ENCODE peak calls at places on chromosomes 12 and 14, in eight cellular contexts. One of them, this sample, is unnamed.
A peak's percentile ranks its signal among the peaks of the same experiment; 100 is the strongest.

GRCh38 chr14:92613008-92613658 is 99.6 kb downstream of the RIN3 start:
- DNase-seq in right lobe of liver: no peak
- DNase-seq in IMR-90: no peak
- DNase-seq in psoas muscle: no peak
- DNase-seq in stomach: no peak
- DNase-seq in brain microvascular endothelial cell: no peak
- DNase-seq in lower lobe of right lung: peak; percentile 71
- DNase-seq in heart left ventricle: no peak
- DNase-seq in this sample: no peak

GRCh38 chr12:105672576-105672975 is 342.1 kb downstream of the C12orf75 start:
- DNase-seq in right lobe of liver: peak; percentile 61
- DNase-seq in IMR-90: no peak
- DNase-seq in heart left ventricle: peak; percentile 80
- DNase-seq in brain microvascular endothelial cell: no peak
- DNase-seq in psoas muscle: peak; percentile 60
- DNase-seq in stomach: peak; percentile 42
- DNase-seq in lower lobe of right lung: peak; percentile 70
- DNase-seq in this sample: peak; percentile 76

GRCh38 chr12:48247181-48247966 is 44.3 kb upstream of the OR10AD1 start:
- DNase-seq in right lobe of liver: no peak
- DNase-seq in heart left ventricle: no peak
- DNase-seq in lower lobe of right lung: no peak
- DNase-seq in IMR-90: no peak
- DNase-seq in stomach: no peak
- DNase-seq in brain microvascular endothelial cell: no peak
- DNase-seq in psoas muscle: no peak
- DNase-seq in this sample: no peak

GRCh38 chr14:61632401-61633195 is 62.7 kb upstream of the HIF1A start:
- DNase-seq in stomach: no peak
- DNase-seq in psoas muscle: no peak
- DNase-seq in brain microvascular endothelial cell: no peak
- DNase-seq in IMR-90: no peak
- DNase-seq in lower lobe of right lung: no peak
- DNase-seq in right lobe of liver: no peak
- DNase-seq in heart left ventricle: no peak
- DNase-seq in this sample: no peak

GRCh38 chr12:95623554-95624170 is 72.4 kb upstream of the USP44 start:
- DNase-seq in heart left ventricle: peak; percentile 66
- DNase-seq in right lobe of liver: peak; percentile 78
- DNase-seq in IMR-90: peak; percentile 89
- DNase-seq in lower lobe of right lung: peak; percentile 83
- DNase-seq in brain microvascular endothelial cell: peak; percentile 83
- DNase-seq in stomach: peak; percentile 79
- DNase-seq in psoas muscle: peak; percentile 42
- DNase-seq in this sample: peak; percentile 88

GRCh38 chr12:68286396-68286795 is 33.0 kb upstream of the IL22 start:
- DNase-seq in right lobe of liver: no peak
- DNase-seq in psoas muscle: no peak
- DNase-seq in heart left ventricle: no peak
- DNase-seq in stomach: no peak
- DNase-seq in lower lobe of right lung: no peak
- DNase-seq in IMR-90: no peak
- DNase-seq in brain microvascular endothelial cell: no peak
- DNase-seq in this sample: no peak

GRCh38 chr12:14213542-14213941 is 151.9 kb upstream of the ATF7IP start:
- DNase-seq in heart left ventricle: no peak
- DNase-seq in lower lobe of right lung: no peak
- DNase-seq in psoas muscle: no peak
- DNase-seq in IMR-90: no peak
- DNase-seq in right lobe of liver: no peak
- DNase-seq in stomach: no peak
- DNase-seq in brain microvascular endothelial cell: no peak
- DNase-seq in this sample: no peak

GRCh38 chr12:17079251-17079909 is 473.4 kb upstream of the LMO3 start:
- DNase-seq in brain microvascular endothelial cell: no peak
- DNase-seq in stomach: no peak
- DNase-seq in IMR-90: no peak
- DNase-seq in lower lobe of right lung: no peak
- DNase-seq in psoas muscle: no peak
- DNase-seq in right lobe of liver: no peak
- DNase-seq in heart left ventricle: no peak
- DNase-seq in this sample: no peak

GRCh38 chr14:73245401-73246325 is 8.4 kb downstream of the PAPLN start:
- DNase-seq in stomach: peak; percentile 62
- DNase-seq in heart left ventricle: peak; percentile 62
- DNase-seq in IMR-90: no peak
- DNase-seq in lower lobe of right lung: peak; percentile 80
- DNase-seq in psoas muscle: peak; percentile 67
- DNase-seq in right lobe of liver: peak; percentile 51
- DNase-seq in brain microvascular endothelial cell: no peak
- DNase-seq in this sample: peak; percentile 89

GRCh38 chr14:54818201-54819133 is 84.2 kb downstream of the GCH1 start:
- DNase-seq in stomach: no peak
- DNase-seq in IMR-90: peak; percentile 69
- DNase-seq in lower lobe of right lung: no peak
- DNase-seq in brain microvascular endothelial cell: peak; percentile 68
- DNase-seq in heart left ventricle: no peak
- DNase-seq in right lobe of liver: no peak
- DNase-seq in psoas muscle: no peak
- DNase-seq in this sample: no peak

GRCh38 chr12:128820723-128821432 is 2.9 kb downstream of the SLC15A4 start:
- DNase-seq in lower lobe of right lung: peak; percentile 73
- DNase-seq in IMR-90: no peak
- DNase-seq in brain microvascular endothelial cell: no peak
- DNase-seq in stomach: peak; percentile 44
- DNase-seq in right lobe of liver: peak; percentile 57
- DNase-seq in psoas muscle: no peak
- DNase-seq in heart left ventricle: peak; percentile 38
- DNase-seq in this sample: peak; percentile 81

GRCh38 chr12:45878630-45879255 is 111.6 kb downstream of the SCAF11 start:
- DNase-seq in stomach: no peak
- DNase-seq in IMR-90: peak; percentile 24
- DNase-seq in heart left ventricle: no peak
- DNase-seq in psoas muscle: no peak
- DNase-seq in brain microvascular endothelial cell: no peak
- DNase-seq in lower lobe of right lung: no peak
- DNase-seq in right lobe of liver: no peak
- DNase-seq in this sample: no peak

DNA sequence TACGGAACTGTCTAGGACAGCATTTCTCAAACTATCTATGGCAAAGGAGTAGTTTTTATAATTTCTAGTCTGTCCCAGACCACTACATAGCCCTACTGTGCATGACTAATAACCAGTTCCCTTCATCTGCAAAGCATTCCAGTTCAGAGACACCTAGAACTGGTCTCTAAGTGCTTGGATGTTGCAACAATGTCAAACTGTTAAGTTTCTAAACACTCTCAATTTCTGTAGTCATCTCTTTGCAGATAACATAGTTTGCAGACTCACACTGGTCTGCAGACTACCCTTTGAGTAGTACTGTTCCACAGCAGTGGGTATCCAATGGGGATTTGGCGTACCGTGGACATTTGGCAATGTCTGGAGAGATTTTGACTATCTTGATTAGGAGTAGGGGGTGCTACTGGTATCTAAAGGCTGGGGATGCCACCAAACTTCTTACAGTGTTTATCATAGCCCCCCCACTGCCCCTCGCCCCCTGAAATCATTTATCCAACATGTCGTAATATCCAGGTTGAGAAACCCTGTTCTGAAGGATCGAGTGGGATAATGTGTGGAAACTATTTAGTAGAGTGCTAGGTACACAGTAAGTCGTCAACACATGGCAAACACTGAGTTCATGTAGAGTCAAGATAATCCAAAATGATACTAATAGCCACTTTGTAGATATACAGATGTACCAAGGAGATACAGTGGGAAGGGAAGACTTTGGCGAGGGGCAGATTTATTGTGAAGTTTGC is 1.7 kb downstream of the C12orf76 start:
- DNase-seq in psoas muscle: no peak
- DNase-seq in lower lobe of right lung: no peak
- DNase-seq in brain microvascular endothelial cell: no peak
- DNase-seq in IMR-90: no peak
- DNase-seq in right lobe of liver: no peak
- DNase-seq in heart left ventricle: no peak
- DNase-seq in stomach: no peak
- DNase-seq in this sample: no peak
- H3K4me3 ChIP-seq in psoas muscle: no peak overlapping the region
- H3K4me3 ChIP-seq in lower lobe of right lung: peak overlapping the region; percentile 87
- H3K4me3 ChIP-seq in brain microvascular endothelial cell: no peak overlapping the region
- H3K4me3 ChIP-seq in IMR-90: no peak overlapping the region
- H3K4me3 ChIP-seq in right lobe of liver: no peak overlapping the region
- H3K4me3 ChIP-seq in heart left ventricle: no peak overlapping the region
- H3K4me3 ChIP-seq in stomach: no peak overlapping the region
- H3K4me3 ChIP-seq in this sample: no peak overlapping the region

GRCh38 chr14:89563503-89563902 is 146.5 kb upstream of the FOXN3 start:
- DNase-seq in right lobe of liver: no peak
- DNase-seq in lower lobe of right lung: no peak
- DNase-seq in IMR-90: no peak
- DNase-seq in psoas muscle: no peak
- DNase-seq in stomach: no peak
- DNase-seq in heart left ventricle: no peak
- DNase-seq in brain microvascular endothelial cell: no peak
- DNase-seq in this sample: no peak

GRCh38 chr14:89566644-89567411 is 149.8 kb upstream of the FOXN3 start:
- DNase-seq in heart left ventricle: no peak
- DNase-seq in right lobe of liver: no peak
- DNase-seq in stomach: no peak
- DNase-seq in psoas muscle: no peak
- DNase-seq in IMR-90: no peak
- DNase-seq in lower lobe of right lung: no peak
- DNase-seq in brain microvascular endothelial cell: no peak
- DNase-seq in this sample: no peak

GRCh38 chr14:89564291-89564957 is 147.4 kb upstream of the FOXN3 start:
- DNase-seq in brain microvascular endothelial cell: no peak
- DNase-seq in right lobe of liver: no peak
- DNase-seq in lower lobe of right lung: no peak
- DNase-seq in heart left ventricle: no peak
- DNase-seq in psoas muscle: no peak
- DNase-seq in stomach: no peak
- DNase-seq in IMR-90: no peak
- DNase-seq in this sample: no peak

GRCh38 chr14:89566180-89566579 is 149.1 kb upstream of the FOXN3 start:
- DNase-seq in stomach: no peak
- DNase-seq in IMR-90: no peak
- DNase-seq in heart left ventricle: no peak
- DNase-seq in right lobe of liver: no peak
- DNase-seq in brain microvascular endothelial cell: no peak
- DNase-seq in psoas muscle: no peak
- DNase-seq in lower lobe of right lung: no peak
- DNase-seq in this sample: no peak

DNA sequence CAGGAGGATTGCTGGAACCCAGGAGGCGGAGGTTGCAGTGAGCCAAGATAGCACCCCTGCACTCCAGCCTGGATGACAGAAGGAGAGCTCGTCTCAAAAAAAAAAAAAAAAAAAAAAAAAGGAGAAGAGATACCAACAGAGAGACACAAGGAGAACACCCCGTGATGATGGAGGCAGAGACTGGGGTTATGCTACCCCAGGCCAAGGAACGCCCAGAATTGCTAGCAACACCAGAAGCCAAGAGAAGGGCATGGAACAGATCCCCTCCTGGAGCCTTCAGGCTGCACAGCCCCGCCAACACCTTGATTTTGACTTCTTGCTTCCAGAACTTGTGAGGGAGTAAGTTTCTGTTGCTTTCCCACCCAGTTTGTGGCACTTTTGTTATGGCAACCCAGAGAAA is 148.0 kb upstream of the FOXN3 start:
- DNase-seq in right lobe of liver: no peak
- DNase-seq in stomach: no peak
- DNase-seq in lower lobe of right lung: no peak
- DNase-seq in IMR-90: no peak
- DNase-seq in psoas muscle: no peak
- DNase-seq in heart left ventricle: no peak
- DNase-seq in brain microvascular endothelial cell: no peak
- DNase-seq in this sample: no peak
- H3K27ac ChIP-seq in right lobe of liver: no peak overlapping the region
- H3K27ac ChIP-seq in stomach: no peak overlapping the region
- H3K27ac ChIP-seq in lower lobe of right lung: no peak overlapping the region
- H3K27ac ChIP-seq in IMR-90: no peak overlapping the region
- H3K27ac ChIP-seq in psoas muscle: peak overlapping the region; percentile 37
- H3K27ac ChIP-seq in heart left ventricle: peak overlapping the region; percentile 26
- H3K27ac ChIP-seq in brain microvascular endothelial cell: no peak overlapping the region
- H3K27ac ChIP-seq in this sample: no peak overlapping the region

DNA sequence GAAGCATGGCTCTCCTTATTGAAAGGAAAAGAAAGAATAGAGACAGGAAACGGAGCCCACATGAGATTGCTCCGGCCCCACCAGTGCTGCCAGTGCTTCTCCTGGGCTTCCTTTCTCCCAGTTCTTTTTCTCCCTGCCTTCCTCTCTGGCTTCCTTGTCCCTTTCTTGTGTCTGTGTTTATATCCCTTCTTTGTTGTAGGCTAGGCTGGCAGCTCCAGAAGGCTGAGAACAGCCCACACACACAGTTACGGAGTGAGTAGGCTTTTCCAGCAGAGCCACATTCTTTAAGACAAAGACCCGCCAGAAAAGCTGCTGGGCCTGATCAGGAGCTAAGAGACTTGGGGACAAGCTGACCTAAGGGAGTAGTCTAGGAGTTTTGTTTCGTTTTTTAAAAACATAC is 13.0 kb downstream of the CIPC start:
- DNase-seq in stomach: peak; percentile 77
- DNase-seq in right lobe of liver: no peak
- DNase-seq in heart left ventricle: no peak
- DNase-seq in psoas muscle: no peak
- DNase-seq in brain microvascular endothelial cell: no peak
- DNase-seq in IMR-90: no peak
- DNase-seq in lower lobe of right lung: no peak
- DNase-seq in this sample: no peak
- H3K4me3 ChIP-seq in stomach: no peak overlapping the region
- H3K4me3 ChIP-seq in right lobe of liver: no peak overlapping the region
- H3K4me3 ChIP-seq in heart left ventricle: peak overlapping the region; percentile 16
- H3K4me3 ChIP-seq in psoas muscle: no peak overlapping the region
- H3K4me3 ChIP-seq in brain microvascular endothelial cell: no peak overlapping the region
- H3K4me3 ChIP-seq in IMR-90: no peak overlapping the region
- H3K4me3 ChIP-seq in lower lobe of right lung: no peak overlapping the region
- H3K4me3 ChIP-seq in this sample: no peak overlapping the region

GRCh38 chr12:123395236-123395635 is 11.3 kb downstream of the KMT5A start:
- DNase-seq in heart left ventricle: no peak
- DNase-seq in lower lobe of right lung: no peak
- DNase-seq in stomach: no peak
- DNase-seq in right lobe of liver: no peak
- DNase-seq in IMR-90: no peak
- DNase-seq in brain microvascular endothelial cell: no peak
- DNase-seq in psoas muscle: no peak
- DNase-seq in this sample: no peak

GRCh38 chr12:123397400-123397799 is 13.5 kb downstream of the KMT5A start:
- DNase-seq in right lobe of liver: no peak
- DNase-seq in brain microvascular endothelial cell: no peak
- DNase-seq in lower lobe of right lung: no peak
- DNase-seq in heart left ventricle: no peak
- DNase-seq in psoas muscle: no peak
- DNase-seq in IMR-90: no peak
- DNase-seq in stomach: no peak
- DNase-seq in this sample: no peak

GRCh38 chr12:123396543-123396942 is 12.6 kb downstream of the KMT5A start:
- DNase-seq in lower lobe of right lung: no peak
- DNase-seq in psoas muscle: no peak
- DNase-seq in heart left ventricle: no peak
- DNase-seq in stomach: no peak
- DNase-seq in brain microvascular endothelial cell: no peak
- DNase-seq in right lobe of liver: no peak
- DNase-seq in IMR-90: no peak
- DNase-seq in this sample: no peak

GRCh38 chr12:123398177-123398916 is 14.4 kb downstream of the KMT5A start:
- DNase-seq in right lobe of liver: peak; percentile 82
- DNase-seq in psoas muscle: peak; percentile 29
- DNase-seq in IMR-90: peak; percentile 37
- DNase-seq in brain microvascular endothelial cell: peak; percentile 62
- DNase-seq in lower lobe of right lung: no peak
- DNase-seq in stomach: peak; percentile 73
- DNase-seq in heart left ventricle: peak; percentile 26
- DNase-seq in this sample: peak; percentile 91

GRCh38 chr12:123396954-123397353 is 13.0 kb downstream of the KMT5A start:
- DNase-seq in brain microvascular endothelial cell: no peak
- DNase-seq in right lobe of liver: no peak
- DNase-seq in IMR-90: no peak
- DNase-seq in stomach: peak; percentile 69
- DNase-seq in heart left ventricle: no peak
- DNase-seq in lower lobe of right lung: no peak
- DNase-seq in psoas muscle: no peak
- DNase-seq in this sample: no peak
- H3K27ac ChIP-seq in brain microvascular endothelial cell: no peak overlapping the region
- H3K27ac ChIP-seq in right lobe of liver: no peak overlapping the region
- H3K27ac ChIP-seq in IMR-90: peak overlapping the region; percentile 55
- H3K27ac ChIP-seq in stomach: peak overlapping the region; percentile 53
- H3K27ac ChIP-seq in heart left ventricle: no peak overlapping the region
- H3K27ac ChIP-seq in lower lobe of right lung: peak overlapping the region; percentile 2
- H3K27ac ChIP-seq in psoas muscle: no peak overlapping the region
- H3K27ac ChIP-seq in this sample: peak overlapping the region; percentile 77